ENCODE peak calls at places on chromosomes 3 and 15, in four cellular contexts. V is A549, Y is HepG2, X is K562. M is an unnamed sample.

GRCh38 chr15:63596666-63597032 is 538 bp upstream of the FBXL22 start:
- DNase-seq in V (no peak), Y (peak; percentile 16), X (no peak), M (no peak)

GRCh38 chr15:88613074-88613944 is 7.8 kb upstream of the AEN start:
- DNase-seq in V (no peak), Y (no peak), X (no peak), M (peak; percentile 77)

GRCh38 chr3:141303481-141304223 is 64.7 kb upstream of the ZBTB38 start:
- DNase-seq in V (peak; percentile 69), Y (peak; percentile 64), X (peak; percentile 68), M (peak; percentile 33)

GRCh38 chr3:153626158-153626557 is 464.1 kb downstream of the RAP2B start:
- DNase-seq in V (no peak), Y (no peak), X (no peak), M (no peak)

GRCh38 chr15:66720206-66721010 is 18.4 kb downstream of the SMAD6 start:
- DNase-seq in V (no peak), Y (no peak), X (no peak), M (no peak)

GRCh38 chr3:6125520-6125919 is 735.4 kb upstream of the GRM7 start:
- DNase-seq in V (no peak), Y (no peak), X (no peak), M (no peak)

GRCh38 chr15:71781179-71781964 is 29.0 kb upstream of the NR2E3 start:
- DNase-seq in V (no peak), Y (no peak), X (no peak), M (no peak)

GRCh38 chr3:169613053-169613803 is 50.3 kb downstream of the MECOM start:
- DNase-seq in V (no peak), Y (no peak), X (no peak), M (no peak)

GRCh38 chr15:36658905-36659304 is 79.5 kb downstream of the CDIN1 start:
- DNase-seq in V (no peak), Y (no peak), X (no peak), M (no peak)

GRCh38 chr3:184361532-184361931 is at the start of the genes CLCN2 and POLR2H:
- DNase-seq in V (no peak), Y (peak; percentile 53), X (peak; percentile 82), M (peak; percentile 70)

GRCh38 chr3:25604107-25604805 is 60.5 kb downstream of the TOP2B start:
- DNase-seq in V (no peak), Y (no peak), X (peak; percentile 60), M (no peak)

GRCh38 chr3:66603161-66603611 is 102.4 kb upstream of the LRIG1 start:
- DNase-seq in V (no peak), Y (no peak), X (no peak), M (no peak)

GRCh38 chr3:107524214-107525100 is 1.7 kb downstream of the BBX start:
- DNase-seq in V (no peak), Y (peak; percentile 41), X (peak; percentile 44), M (peak; percentile 41)

GRCh38 chr3:173397161-173398110 is at the start of gene NLGN1:
- DNase-seq in V (no peak), Y (no peak), X (no peak), M (peak; percentile 75)

DNA sequence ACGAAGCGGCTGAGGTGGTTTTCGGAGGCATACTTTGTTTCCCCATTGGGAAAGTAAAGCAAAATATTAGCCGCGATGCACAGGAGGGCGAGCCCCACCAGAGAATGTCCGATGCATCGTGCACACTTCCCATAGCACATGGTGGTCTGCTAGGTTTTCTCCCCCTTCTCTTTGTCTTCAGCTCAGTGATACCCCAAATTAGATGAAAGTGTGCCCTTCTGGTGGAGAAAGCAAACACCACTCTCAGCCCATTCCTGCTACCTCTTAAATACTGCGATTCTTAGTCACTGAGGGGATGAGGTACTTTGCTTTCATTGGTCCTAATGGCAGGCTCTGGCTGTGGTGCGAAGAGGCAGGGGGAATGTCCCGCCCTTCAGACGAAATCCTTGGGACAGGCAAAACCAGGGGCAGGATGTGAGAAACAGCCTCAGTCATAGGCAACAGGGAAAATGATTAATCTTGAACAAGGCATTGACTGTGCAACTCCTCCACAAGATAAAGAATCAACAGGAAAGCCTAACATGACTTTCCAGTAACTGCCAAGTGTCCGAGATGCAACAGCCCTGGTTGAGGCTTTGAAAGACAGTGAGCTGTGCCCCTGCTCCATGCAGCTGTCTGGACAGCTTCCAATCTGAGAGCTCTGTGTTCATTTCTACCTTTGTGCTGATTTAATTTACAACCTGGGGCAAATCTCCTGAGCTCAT is at the start of gene TM4SF1:
- DNase-seq in V (peak; percentile 87), Y (peak; percentile 97), X (no peak), M (no peak)
- TF ChIP-seq NR3C1 in V (no peak), Y (no peak), X (no peak), M (no peak)

DNA sequence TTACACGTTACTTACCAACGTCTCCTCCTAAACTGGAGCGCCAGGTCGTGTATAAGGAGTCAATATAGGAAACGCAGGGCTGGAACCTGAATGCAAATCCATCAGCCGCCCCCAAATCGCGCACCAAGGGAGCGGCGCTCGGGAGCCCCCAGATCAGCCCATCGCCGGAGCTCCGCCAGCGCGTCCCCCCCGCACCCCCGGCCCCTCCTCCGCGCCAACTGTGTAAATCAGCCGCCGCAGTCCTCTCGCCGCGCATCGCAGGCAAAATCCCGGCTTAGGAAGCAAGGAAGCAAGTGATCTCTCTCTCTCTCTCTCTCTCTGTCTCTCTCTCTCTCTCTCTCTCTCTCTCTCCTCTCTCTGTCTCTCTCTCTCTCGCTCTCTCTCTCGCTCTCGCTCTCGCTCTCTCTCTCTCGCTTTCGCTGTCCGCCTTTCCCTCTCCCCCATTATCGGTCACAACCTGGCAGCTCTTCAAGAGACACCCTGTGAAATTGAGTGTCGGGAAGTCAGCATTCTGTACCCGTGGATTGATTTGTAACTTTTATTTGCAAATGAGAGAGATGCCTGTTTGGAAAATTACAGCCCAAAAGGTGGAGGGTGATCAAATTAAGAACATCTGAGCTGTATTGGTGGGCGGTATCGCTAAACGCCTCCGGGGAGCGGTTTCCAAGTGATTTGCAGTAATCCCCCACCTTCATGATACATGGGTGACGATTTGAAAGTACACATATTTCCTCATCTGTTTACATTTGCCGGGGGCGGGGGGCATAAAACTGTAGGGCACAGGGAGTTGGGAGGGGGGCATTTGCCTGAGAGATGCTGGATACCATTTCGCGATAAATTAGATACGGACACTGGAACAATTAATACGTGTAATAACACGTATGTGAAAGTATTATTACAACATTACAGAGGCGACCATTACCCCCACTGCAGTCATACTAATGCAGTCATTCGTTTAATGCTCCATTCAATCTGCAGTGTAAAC is 685 bp upstream of the SLITRK3 start:
- DNase-seq in V (no peak), Y (no peak), X (no peak), M (peak; percentile 48)
- TF ChIP-seq NR3C1 in V (no peak), Y (no peak), X (no peak), M (no peak)

DNA sequence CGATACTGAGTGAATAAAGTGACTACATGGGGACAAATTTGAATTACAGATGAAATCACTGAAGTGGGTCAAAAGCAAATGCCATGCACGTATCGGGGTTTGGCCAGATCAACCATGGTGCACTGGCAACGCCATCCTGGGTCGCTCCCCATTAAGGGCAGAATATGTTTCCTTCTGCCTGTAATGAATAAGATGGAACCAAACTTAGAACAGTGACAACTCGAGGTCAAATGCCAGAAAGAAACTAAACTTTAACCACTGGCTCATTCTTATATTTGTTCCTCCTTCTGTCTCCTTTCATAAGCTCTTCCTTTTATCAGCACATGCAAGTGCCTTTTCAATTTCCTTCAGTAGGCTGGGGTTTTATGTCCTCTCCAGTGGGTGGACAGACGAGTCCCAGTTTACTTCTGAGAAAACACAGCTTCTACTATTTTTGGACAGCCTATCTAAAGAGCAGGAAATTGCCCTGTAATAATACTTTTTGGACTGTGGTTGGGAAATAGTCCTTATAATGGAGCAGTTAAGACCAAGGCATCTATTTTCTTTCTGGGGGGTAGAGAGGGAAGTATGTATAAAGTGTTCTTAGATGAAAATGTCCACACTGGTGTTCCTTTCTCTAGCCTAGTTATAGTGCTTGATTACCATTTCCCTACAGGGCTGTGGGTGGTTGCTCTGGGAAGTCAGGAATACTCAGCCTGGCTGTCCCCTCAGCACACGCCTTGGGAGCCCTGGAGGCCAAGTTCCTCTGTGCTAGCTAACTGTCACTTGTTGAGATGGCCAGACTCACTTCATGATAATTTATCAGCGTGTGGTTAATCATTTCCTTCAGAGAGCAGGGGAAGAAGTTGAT is 61.5 kb downstream of the WHAMM start:
- DNase-seq in V (no peak), Y (no peak), X (no peak), M (no peak)
- TF ChIP-seq NR3C1 in V (no peak), Y (no peak), X (no peak), M (no peak)

GRCh38 chr15:78906310-78906608 is 33.6 kb downstream of the MORF4L1 start:
- DNase-seq in V (no peak), Y (peak; percentile 30), X (no peak), M (no peak)
- TF ChIP-seq NR3C1 in V (no peak), Y (no peak), X (no peak), M (no peak)

GRCh38 chr15:94432279-94432678 is 200.9 kb downstream of the MCTP2 start:
- DNase-seq in V (no peak), Y (no peak), X (no peak), M (no peak)
- TF ChIP-seq NR3C1 in V (no peak), Y (no peak), X (no peak), M (no peak)

DNA sequence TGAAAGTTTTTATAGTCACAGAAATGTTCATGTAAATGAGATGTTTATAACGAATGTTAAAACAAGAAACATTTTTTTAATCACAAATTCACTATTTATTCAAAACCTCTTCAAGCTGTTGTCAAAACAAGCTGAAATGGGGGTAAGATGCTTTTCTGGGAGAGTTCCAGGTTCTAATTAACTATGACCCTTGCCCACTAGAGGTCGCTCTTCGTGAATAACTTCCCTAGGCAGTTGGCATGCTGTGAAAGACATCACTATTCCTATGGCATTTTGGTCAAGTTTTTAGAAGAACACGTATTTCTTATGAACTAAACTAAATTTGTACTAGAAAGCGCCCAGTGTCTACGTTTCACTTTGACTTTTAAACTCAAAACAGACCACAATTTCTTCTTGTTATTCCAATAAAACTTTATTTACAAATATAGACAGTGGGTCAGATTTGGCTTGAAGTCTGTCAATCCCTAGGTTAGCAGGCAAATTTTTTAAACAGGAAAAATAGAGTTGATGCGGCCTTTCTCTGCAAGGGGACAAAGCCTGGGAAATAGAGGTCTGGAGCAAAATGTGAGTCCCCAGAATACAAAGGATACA is 62.8 kb upstream of the CMTM8 start:
- DNase-seq in V (peak; percentile 56), Y (peak; percentile 60), X (peak; percentile 80), M (peak; percentile 46)
- TF ChIP-seq NR3C1 in V (no peak), Y (no peak), X (no peak), M (no peak)

GRCh38 chr3:48535578-48535977 is 21.0 kb downstream of the PFKFB4 start:
- DNase-seq in V (no peak), Y (no peak), X (no peak), M (no peak)
- TF ChIP-seq NR3C1 in V (no peak), Y (no peak), X (no peak), M (no peak)

GRCh38 chr3:71673486-71673885 is 51.7 kb downstream of the EIF4E3 start:
- DNase-seq in V (no peak), Y (no peak), X (no peak), M (no peak)
- TF ChIP-seq NR3C1 in V (no peak), Y (no peak), X (no peak), M (no peak)

GRCh38 chr3:115042351-115042750 is 104.7 kb downstream of the ZBTB20 start:
- DNase-seq in V (no peak), Y (no peak), X (no peak), M (no peak)

GRCh38 chr3:115038831-115039230 is 108.3 kb downstream of the ZBTB20 start:
- DNase-seq in V (no peak), Y (no peak), X (no peak), M (no peak)

GRCh38 chr3:115040673-115041286 is 106.3 kb downstream of the ZBTB20 start:
- DNase-seq in V (peak; percentile 20), Y (peak; percentile 7), X (no peak), M (peak; percentile 16)
- TF ChIP-seq NR3C1 in V (no peak), Y (no peak), X (no peak), M (no peak)

M was measured in WTC11.